ENCODE peak calls at places on chromosomes 4 and X, in eight cellular contexts. Q is PC-9; P is esophagus squamous epithelium; W is SK-N-SH; E is left ventricle myocardium inferior; R is HL-60; U is dorsolateral prefrontal cortex; D is effector memory CD4-positive, alpha-beta T cell. Y is an unnamed sample. For H3K27me3, the result is how much of the 10 kb centered on the place peaks cover.

GRCh38 chrX:115968436-115969252 is 201.9 kb upstream of the AGTR2 start:
- DNase-seq in Q (peak), P (no peak), W (peak), E (peak), R (no peak), U (peak), D (no peak), Y (peak)

GRCh38 chr4:167025651-167026050 is 208.6 kb downstream of the SPOCK3 start:
- DNase-seq in Q (no peak), P (no peak), W (no peak), E (no peak), R (no peak), U (no peak), D (no peak), Y (no peak)

GRCh38 chrX:368811-369562 is 17.7 kb downstream of the PPP2R3B start:
- DNase-seq in Q (no peak), P (no peak), W (no peak), E (peak), R (no peak), U (no peak), D (no peak), Y (no peak)

GRCh38 chr4:41281038-41281634 is 24.4 kb downstream of the UCHL1 start:
- DNase-seq in Q (peak), P (no peak), W (peak), E (no peak), R (peak), U (no peak), D (peak), Y (peak)

GRCh38 chr4:105912633-105913032 is 17.4 kb downstream of the NPNT start:
- DNase-seq in Q (no peak), P (no peak), W (no peak), E (no peak), R (no peak), U (no peak), D (no peak), Y (no peak)

GRCh38 chr4:7134737-7135388 is 57.5 kb upstream of the SORCS2 start:
- DNase-seq in Q (peak), P (no peak), W (no peak), E (peak), R (peak), U (no peak), D (no peak), Y (peak)

GRCh38 chr4:124055896-124056295 is 656.6 kb downstream of the ANKRD50 start:
- DNase-seq in Q (no peak), P (no peak), W (no peak), E (no peak), R (no peak), U (no peak), D (no peak), Y (no peak)

GRCh38 chrX:44071847-44072545 is 98.8 kb upstream of the NDP start:
- DNase-seq in Q (peak), P (no peak), W (no peak), E (no peak), R (no peak), U (no peak), D (no peak), Y (no peak)

GRCh38 chr4:174669278-174669677 is 147.0 kb upstream of the HPGD start:
- DNase-seq in Q (no peak), P (no peak), W (no peak), E (no peak), R (no peak), U (no peak), D (no peak), Y (no peak)

GRCh38 chrX:74284391-74284952 is 19.5 kb upstream of the ZCCHC13 start:
- DNase-seq in Q (no peak), P (no peak), W (no peak), E (no peak), R (no peak), U (no peak), D (no peak), Y (no peak)
- H3K27me3 ChIP-seq in Q (under half), P (under half), W (under half), E (under half), R (under half), U (under half), D (under half), Y (under half)

GRCh38 chrX:130083656-130084382 is 26.5 kb downstream of the ELF4 start:
- DNase-seq in Q (no peak), P (no peak), W (no peak), E (no peak), R (peak), U (no peak), D (no peak), Y (no peak)
- H3K27me3 ChIP-seq in Q (under half), P (under half), W (under half), E (under half), R (under half), U (under half), D (under half), Y (under half)

GRCh38 chrX:140165849-140166248 is 200.5 kb upstream of the CXorf66 start:
- DNase-seq in Q (no peak), P (no peak), W (no peak), E (no peak), R (no peak), U (no peak), D (no peak), Y (no peak)
- H3K27me3 ChIP-seq in Q (under half), P (under half), W (under half), E (under half), R (under half), U (under half), D (under half), Y (under half)

DNA sequence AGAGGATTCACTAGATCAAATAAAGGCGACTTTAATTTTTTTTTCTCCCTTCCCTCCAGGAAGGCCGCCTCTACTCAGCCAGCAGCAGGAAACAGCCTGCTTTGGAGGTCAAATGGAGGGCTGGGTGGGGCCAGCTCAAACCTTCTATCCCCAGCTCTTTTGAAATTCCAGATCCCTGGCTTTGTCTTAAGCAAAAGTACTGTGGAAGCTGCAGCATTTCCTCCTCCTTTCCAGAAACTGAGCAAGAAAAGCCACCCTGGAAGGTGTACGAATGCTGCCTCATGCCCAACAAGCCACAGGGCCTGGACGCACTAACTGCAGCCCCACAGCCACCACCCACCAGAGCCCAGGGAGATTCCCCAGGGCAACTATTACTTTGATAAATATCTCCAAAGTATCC is 55.1 kb upstream of the ZCCHC13 start:
- DNase-seq in Q (peak), P (no peak), W (no peak), E (peak), R (no peak), U (no peak), D (no peak), Y (no peak)
- H3K27me3 ChIP-seq in Q (under half), P (under half), W (under half), E (under half), R (under half), U (under half), D (under half), Y (under half)

DNA sequence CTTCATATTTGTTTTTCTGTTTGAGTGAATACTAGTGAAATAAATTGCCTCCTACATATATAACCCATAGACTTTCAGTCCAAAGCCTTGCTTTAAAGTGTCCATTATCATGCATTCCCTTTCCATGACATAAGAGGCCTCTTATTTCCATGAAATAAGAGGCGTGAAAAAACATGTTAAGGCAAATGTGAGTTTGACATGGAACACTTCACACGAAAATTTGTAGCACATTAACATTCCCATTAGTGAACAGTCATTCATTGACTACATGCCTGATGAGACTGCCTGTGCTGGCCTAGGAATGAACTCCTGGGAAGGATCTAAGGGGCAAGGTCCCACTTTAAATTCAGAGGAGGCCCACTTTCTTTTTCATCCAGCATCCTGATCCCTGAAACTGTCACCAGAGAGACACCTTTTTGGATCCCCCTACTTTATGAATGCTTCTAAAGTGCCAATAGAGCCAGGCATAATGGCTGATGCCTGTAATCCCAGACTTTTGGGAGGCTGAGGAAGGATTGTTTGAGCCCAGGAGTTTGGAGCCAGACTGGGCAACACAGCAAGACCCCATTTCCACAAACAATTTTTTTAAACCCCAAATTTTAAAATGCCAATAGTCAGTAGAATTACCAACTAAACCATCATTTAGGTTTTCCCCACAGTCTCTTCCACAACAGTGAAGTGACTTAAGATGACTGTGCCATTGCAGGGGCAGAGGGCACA is 6.7 kb downstream of the RTL8B start:
- DNase-seq in Q (no peak), P (no peak), W (no peak), E (no peak), R (no peak), U (no peak), D (no peak), Y (no peak)
- H3K27me3 ChIP-seq in Q (under half), P (under half), W (under half), E (under half), R (under half), U (under half), D (under half), Y (under half)

Y was measured in heart right ventricle.